ENCODE peak calls at places on chromosomes 2 and 18, in five cellular contexts. X is WTC11, Z is lung, I is HFFc6, V is A549. M is an unnamed sample.

GRCh38 chr2:239330836-239331235 is 70.0 kb downstream of the HDAC4 start:
- DNase-seq in X (no peak), Z (no peak), V (no peak), I (no peak), M (no peak)

GRCh38 chr18:41938445-41938844 is 16.6 kb upstream of the PIK3C3 start:
- DNase-seq in Z (no peak), V (peak; percentile 13), I (peak; percentile 95), X (no peak), M (no peak)

GRCh38 chr2:160270571-160271113 is 70.6 kb upstream of the ITGB6 start:
- DNase-seq in Z (peak; percentile 63), I (peak; percentile 62), V (peak; percentile 75), X (peak; percentile 15), M (peak; percentile 80)

GRCh38 chr2:67880291-67880761 is 182.5 kb downstream of the C1D start:
- DNase-seq in Z (no peak), X (no peak), I (peak; percentile 58), V (no peak), M (no peak)

GRCh38 chr2:12863937-12864336 is 147.2 kb downstream of the TRIB2 start:
- DNase-seq in V (no peak), Z (no peak), X (no peak), I (no peak), M (no peak)

GRCh38 chr2:201970786-201971108 is 62.9 kb upstream of the FZD7 start:
- DNase-seq in X (no peak), Z (no peak), V (no peak), I (no peak), M (no peak)

GRCh38 chr2:30410217-30410616 is 36.8 kb upstream of the LCLAT1 start:
- DNase-seq in Z (no peak), I (peak; percentile 63), V (peak; percentile 83), X (no peak), M (no peak)

GRCh38 chr2:25887624-25888242 is 9.4 kb upstream of the ASXL2 start:
- DNase-seq in Z (no peak), I (no peak), V (no peak), X (no peak), M (no peak)

GRCh38 chr2:60316381-60317028 is 236.9 kb downstream of the BCL11A start:
- DNase-seq in X (no peak), Z (no peak), V (no peak), I (no peak), M (no peak)

GRCh38 chr18:26863122-26863879 is 2.2 kb downstream of the AQP4 start:
- DNase-seq in V (peak; percentile 33), Z (peak; percentile 84), I (no peak), X (peak; percentile 69), M (peak; percentile 63)

GRCh38 chr2:38076250-38076709 is 329 bp upstream of the CYP1B1 start:
- DNase-seq in X (peak; percentile 83), I (peak; percentile 25), Z (peak; percentile 83), V (peak; percentile 93), M (peak; percentile 83)

GRCh38 chr2:218444692-218445357 is 25.9 kb downstream of the VIL1 start:
- DNase-seq in Z (no peak), V (peak; percentile 78), X (no peak), I (no peak), M (no peak)

GRCh38 chr2:46770622-46771021 is 145.0 kb downstream of the MCFD2 start:
- DNase-seq in I (peak; percentile 66), Z (no peak), X (no peak), V (peak; percentile 87), M (no peak)

GRCh38 chr2:177106212-177106611 is 106.4 kb upstream of the HNRNPA3 start:
- DNase-seq in V (peak; percentile 24), X (no peak), I (no peak), Z (no peak), M (peak; percentile 11)

GRCh38 chr18:21069468-21069867 is 42.1 kb downstream of the ROCK1 start:
- DNase-seq in X (no peak), I (no peak), Z (no peak), V (no peak), M (no peak)

GRCh38 chr2:149908731-149909690 is 321.4 kb upstream of the MMADHC start:
- DNase-seq in V (no peak), X (no peak), I (peak; percentile 9), Z (no peak), M (no peak)

GRCh38 chr2:210620456-210620855 is 64.1 kb downstream of the CPS1 start:
- DNase-seq in V (no peak), I (no peak), Z (no peak), X (peak; percentile 42), M (no peak)

GRCh38 chr2:106127282-106127771 is 66.8 kb downstream of the UXS1 start:
- DNase-seq in X (no peak), Z (no peak), I (no peak), V (no peak), M (no peak)

GRCh38 chr2:9474361-9475117 is at the start of gene IAH1:
- DNase-seq in Z (peak; percentile 52), X (peak; percentile 27), V (peak; percentile 65), I (peak; percentile 10), M (peak; percentile 53)

GRCh38 chr2:55013936-55014335 is 36.3 kb downstream of the RTN4 start:
- DNase-seq in V (no peak), X (no peak), Z (no peak), I (no peak), M (no peak)
- TF ChIP-seq CTCF in V (peak; percentile 37), X (no peak), Z (no peak), I (peak; percentile 46), M (no peak)

DNA sequence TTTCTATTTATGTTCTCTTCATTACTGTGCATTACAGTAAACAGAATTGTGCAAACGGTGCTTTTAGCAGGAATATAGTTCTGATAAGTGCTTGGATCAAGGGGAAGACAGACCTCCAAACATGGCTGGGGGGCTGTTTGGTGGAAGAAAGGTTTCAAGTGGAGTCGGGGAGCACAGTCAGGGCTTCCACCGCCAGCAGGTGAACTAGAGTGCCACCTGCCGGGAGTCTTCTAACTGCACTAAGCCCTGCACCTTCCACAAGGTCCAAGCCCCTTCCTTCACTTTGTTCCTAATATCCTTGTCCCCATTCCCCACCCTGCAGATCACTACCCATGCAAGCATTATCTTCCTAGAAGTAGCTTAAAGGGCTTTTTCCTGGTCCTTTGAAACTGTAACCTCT is 11.1 kb downstream of the ONECUT2 start:
- DNase-seq in Z (no peak), V (peak; percentile 58), I (no peak), X (peak; percentile 73), M (peak; percentile 77)
- TF ChIP-seq CTCF in Z (no peak), V (peak; percentile 60), I (peak; percentile 77), X (peak; percentile 21), M (peak; percentile 81)

DNA sequence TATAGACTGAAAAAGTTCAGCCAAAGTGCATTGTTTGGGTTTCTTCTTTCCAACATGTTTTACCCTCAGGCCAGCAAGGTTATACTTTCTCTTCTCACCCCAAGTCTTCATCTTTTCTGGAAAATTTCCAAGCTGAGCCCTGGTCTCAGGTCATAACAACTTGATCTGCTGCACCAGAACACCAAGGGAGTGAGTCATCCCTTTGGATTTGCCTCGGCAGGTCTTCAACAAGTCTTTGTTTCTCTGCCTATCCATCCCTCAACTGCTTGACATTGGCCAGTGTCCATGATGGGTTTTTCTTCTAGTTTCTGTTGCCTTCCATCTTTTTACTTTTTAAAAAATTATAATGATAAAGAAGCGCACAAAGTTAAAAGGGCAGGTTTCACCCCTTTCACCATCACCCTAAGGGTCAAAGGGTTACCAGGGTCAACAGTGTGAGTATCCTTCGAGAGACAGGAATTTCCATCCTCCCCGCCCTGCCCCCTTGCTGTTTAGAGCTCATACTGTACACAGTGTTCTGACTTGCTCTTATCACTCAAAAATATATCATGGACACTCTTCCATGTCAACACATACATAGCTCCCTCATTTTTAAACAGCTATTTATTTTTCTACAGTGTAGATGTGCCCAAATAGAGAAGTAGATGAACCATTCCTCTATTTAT is 5.7 kb upstream of the SPATS2L start:
- DNase-seq in V (peak; percentile 77), Z (no peak), X (no peak), I (peak; percentile 26), M (peak; percentile 59)
- TF ChIP-seq CTCF in V (no peak), Z (no peak), X (no peak), I (no peak), M (no peak)

DNA sequence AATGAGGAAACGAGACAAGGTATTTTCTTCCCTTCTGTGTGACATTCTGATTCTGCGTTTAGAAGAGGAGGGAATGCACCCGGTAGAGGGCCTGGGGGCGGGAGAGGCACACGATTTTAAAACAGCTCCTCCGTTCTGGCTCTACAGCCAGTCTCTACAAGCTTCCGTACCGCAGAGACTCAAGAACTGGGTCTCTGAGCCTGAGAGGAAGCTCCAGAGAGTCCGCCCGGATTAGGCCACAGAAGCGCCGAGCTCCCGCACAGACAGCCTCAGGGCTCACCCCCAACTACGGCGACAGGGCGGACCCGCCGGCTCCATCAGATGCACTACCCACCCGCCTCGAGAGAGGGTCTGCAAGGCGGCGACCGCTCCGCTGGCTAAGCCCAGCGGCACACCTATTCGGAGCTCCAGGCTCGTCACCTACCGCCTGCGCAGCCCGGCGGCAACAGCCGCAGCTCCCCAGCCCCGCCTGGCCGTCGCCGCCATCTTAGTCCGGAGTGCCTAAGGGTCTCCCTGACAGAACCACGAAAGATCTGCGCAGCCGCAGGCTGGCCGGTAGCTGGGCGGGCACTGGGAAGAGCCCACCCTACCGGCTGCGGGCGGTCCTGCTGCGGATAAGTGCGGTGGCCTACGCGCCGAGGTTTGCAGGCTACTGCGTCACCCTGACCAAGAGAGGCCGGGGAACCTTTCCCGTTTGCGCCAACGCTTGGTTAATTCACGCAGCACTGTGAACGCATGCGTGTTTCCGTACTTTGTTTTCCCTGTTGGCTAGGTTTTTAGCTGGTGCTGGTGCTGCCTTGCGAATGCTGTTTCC is at the start of gene NFU1:
- DNase-seq in X (peak; percentile 94), V (peak; percentile 96), Z (peak; percentile 91), I (peak; percentile 94), M (peak; percentile 90)
- TF ChIP-seq CTCF in X (peak; percentile 28), V (no peak), Z (peak; percentile 25), I (peak; percentile 81), M (no peak)

DNA sequence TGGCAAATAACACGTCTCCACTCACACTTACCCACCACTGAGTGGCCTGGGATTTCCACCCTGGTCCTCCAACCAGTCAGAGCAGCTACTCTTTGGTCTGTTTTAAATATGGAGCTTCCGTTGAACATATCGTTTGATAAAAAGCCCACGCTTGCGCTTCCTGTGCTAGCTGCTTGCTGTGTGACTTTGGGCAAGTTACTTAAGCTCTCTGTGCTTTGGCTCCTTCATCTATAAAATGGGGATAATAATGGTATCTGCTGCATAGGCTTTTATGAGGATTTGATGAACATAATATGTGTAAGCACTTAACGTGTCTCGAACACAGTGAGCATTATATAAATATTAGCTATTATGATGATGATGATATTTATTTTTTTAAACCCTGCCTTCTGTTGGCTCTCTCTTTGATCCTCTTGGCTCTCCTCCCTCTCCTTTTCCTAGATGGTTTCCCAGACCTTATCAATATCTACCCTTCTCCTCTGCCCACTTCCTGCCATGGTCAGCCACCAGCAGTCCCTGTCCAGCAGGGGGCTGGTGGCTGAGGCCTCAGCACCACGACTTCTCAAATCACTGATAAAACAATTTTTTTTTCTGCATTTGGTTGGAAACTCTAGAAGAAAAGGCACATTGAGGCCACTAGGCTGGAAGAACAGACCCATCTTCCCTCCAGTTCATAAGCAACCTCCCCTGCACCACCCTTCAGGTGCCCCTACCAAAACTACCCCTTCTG is 191.9 kb downstream of the LOXHD1 start:
- DNase-seq in X (no peak), V (no peak), I (no peak), Z (no peak), M (peak; percentile 12)
- TF ChIP-seq CTCF in X (no peak), V (no peak), I (peak; percentile 64), Z (no peak), M (peak; percentile 34)

GRCh38 chr2:169782513-169782912 is 16.2 kb upstream of the SSB start:
- DNase-seq in Z (no peak), V (no peak), I (no peak), X (no peak), M (no peak)
- TF ChIP-seq CTCF in Z (no peak), V (no peak), I (no peak), X (no peak), M (no peak)